ENCODE peak calls at places on chromosomes 3 and 15, in six cellular contexts. X is OCI-LY7, N is PC-3, K is hepatocyte, B is MM.1S, O is neural progenitor cell. J is an unnamed sample.
A peak's percentile ranks its signal among the peaks of the same experiment; 100 is the strongest.

GRCh38 chr15:48627260-48627969 is 18.1 kb downstream of the FBN1 start:
- DNase-seq in B (no peak), N (peak; percentile 40), K (no peak), X (no peak), O (peak; percentile 59), J (peak; percentile 11)

GRCh38 chr3:159914421-159914820 is 74.2 kb upstream of the IL12A start:
- DNase-seq in X (no peak), B (no peak), N (no peak), K (no peak), O (no peak), J (no peak)

GRCh38 chr3:53772562-53773329 is 73.5 kb downstream of the CHDH start:
- DNase-seq in X (no peak), K (no peak), O (no peak), B (no peak), N (no peak), J (no peak)

GRCh38 chr3:126353694-126354321 is 3.4 kb downstream of the KLF15 start:
- DNase-seq in O (no peak), K (no peak), B (peak; percentile 5), X (no peak), N (no peak), J (no peak)

GRCh38 chr3:79018671-79019136 is 749.1 kb downstream of the ROBO1 start:
- DNase-seq in B (peak; percentile 72), O (peak; percentile 77), N (peak; percentile 53), K (peak; percentile 70), X (no peak), J (peak; percentile 77)

GRCh38 chr15:61115679-61116078 is 113.4 kb downstream of the RORA start:
- DNase-seq in X (no peak), B (no peak), N (no peak), K (no peak), O (no peak), J (no peak)

GRCh38 chr3:114025451-114025850 is 30.9 kb downstream of the CCDC191 start:
- DNase-seq in K (no peak), N (no peak), O (no peak), X (no peak), B (no peak), J (no peak)

GRCh38 chr3:125168711-125169410 is 43.7 kb downstream of the SLC12A8 start:
- DNase-seq in O (no peak), B (no peak), X (no peak), N (no peak), K (no peak), J (no peak)

GRCh38 chr15:72865486-72865885 is 81.9 kb upstream of the ADPGK start:
- DNase-seq in N (no peak), O (peak; percentile 12), B (no peak), X (no peak), K (peak; percentile 35), J (no peak)

GRCh38 chr15:96687388-96688107 is 357.0 kb downstream of the NR2F2 start:
- DNase-seq in B (no peak), K (no peak), X (no peak), N (no peak), O (no peak), J (peak; percentile 36)

GRCh38 chr3:77254967-77255831 is 215.3 kb downstream of the ROBO2 start:
- DNase-seq in O (peak; percentile 80), X (peak; percentile 47), B (peak; percentile 57), K (peak; percentile 81), N (peak; percentile 80), J (peak; percentile 87)

GRCh38 chr3:146473726-146474125 is 4.4 kb upstream of the PLSCR2 start:
- DNase-seq in X (no peak), N (no peak), B (no peak), O (no peak), K (no peak), J (no peak)

GRCh38 chr3:141860086-141860669 is 16.3 kb upstream of the ATP1B3 start:
- DNase-seq in X (no peak), N (no peak), K (no peak), O (peak; percentile 42), B (no peak), J (no peak)

GRCh38 chr3:130779031-130779430 is 32.4 kb upstream of the PIK3R4 start:
- DNase-seq in X (no peak), B (no peak), K (no peak), O (no peak), N (no peak), J (no peak)

GRCh38 chr3:185646382-185647133 is 60.5 kb downstream of the SENP2 start:
- DNase-seq in K (no peak), B (no peak), N (no peak), X (no peak), O (peak; percentile 34), J (peak; percentile 39)

GRCh38 chr15:74962671-74963070 is 6.1 kb upstream of the RPP25 start:
- DNase-seq in K (no peak), O (no peak), B (no peak), N (no peak), X (no peak), J (no peak)

GRCh38 chr15:64895285-64896065 is 16.2 kb upstream of the ANKDD1A start:
- DNase-seq in N (no peak), X (peak; percentile 82), K (no peak), B (peak; percentile 90), O (no peak), J (no peak)

GRCh38 chr3:52090620-52091468 is 34.5 kb upstream of the DUSP7 start:
- DNase-seq in K (no peak), B (no peak), X (no peak), O (peak; percentile 44), N (no peak), J (peak; percentile 41)

GRCh38 chr3:1929788-1930414 is 168.8 kb upstream of the CNTN4 start:
- DNase-seq in N (no peak), K (no peak), B (no peak), O (no peak), X (no peak), J (no peak)

GRCh38 chr15:41001524-41001923 is 48.3 kb downstream of the CHAC1 start:
- DNase-seq in O (no peak), X (no peak), N (peak; percentile 70), B (no peak), K (peak; percentile 56), J (no peak)

GRCh38 chr3:188788621-188789081 is 383.1 kb upstream of the TPRG1 start:
- DNase-seq in N (peak; percentile 45), B (no peak), O (no peak), X (no peak), K (no peak), J (no peak)

GRCh38 chr3:37660782-37661181 is 200.9 kb upstream of the CTDSPL start:
- DNase-seq in K (no peak), O (no peak), N (no peak), B (no peak), X (no peak), J (no peak)

DNA sequence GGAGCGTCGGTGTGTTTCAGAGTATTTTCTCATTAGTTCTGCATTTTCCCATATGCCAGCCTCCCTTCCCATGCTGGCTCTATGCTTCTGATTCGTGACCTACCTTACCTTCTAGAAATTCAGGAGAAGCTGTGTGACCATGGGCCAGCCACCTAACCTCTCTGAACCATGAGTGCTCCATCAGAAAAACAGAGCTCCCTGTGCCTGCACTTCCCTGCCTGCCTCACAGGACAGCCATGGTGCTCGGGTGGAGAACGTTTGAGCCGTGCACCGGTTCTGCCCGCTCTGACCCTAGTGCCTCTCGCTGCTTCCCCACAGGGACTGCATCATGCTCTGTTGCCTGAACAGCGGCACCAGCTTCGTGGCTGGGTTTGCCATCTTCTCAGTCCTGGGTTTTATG is 74.5 kb upstream of the SLC6A1 start:
- DNase-seq in O (no peak), X (no peak), B (no peak), N (no peak), K (no peak), J (no peak)
- H3K27ac ChIP-seq in O (no peak overlapping the region), X (no peak overlapping the region), B (no peak overlapping the region), N (no peak overlapping the region), K (no peak overlapping the region), J (no peak overlapping the region)

GRCh38 chr3:24202071-24202470 is 257.0 kb downstream of the NR1D2 start:
- DNase-seq in N (no peak), K (no peak), O (no peak), X (no peak), B (no peak), J (no peak)
- TF ChIP-seq EZH2phosphoT487 in N (no peak), K (no peak), O (no peak), X (no peak), B (no peak), J (no peak)

GRCh38 chr3:178079966-178080365 is 456.3 kb upstream of the KCNMB2 start:
- DNase-seq in O (no peak), K (no peak), X (no peak), N (no peak), B (peak; percentile 70), J (no peak)

GRCh38 chr3:178078933-178079332 is 457.3 kb upstream of the KCNMB2 start:
- DNase-seq in O (no peak), X (no peak), B (no peak), K (no peak), N (no peak), J (peak; percentile 10)

GRCh38 chr3:178072931-178073330 is 463.3 kb upstream of the KCNMB2 start:
- DNase-seq in X (no peak), O (no peak), K (no peak), B (peak; percentile 46), N (no peak), J (no peak)

GRCh38 chr3:178072391-178072790 is 463.8 kb upstream of the KCNMB2 start:
- DNase-seq in X (no peak), K (no peak), O (no peak), B (no peak), N (no peak), J (no peak)

DNA sequence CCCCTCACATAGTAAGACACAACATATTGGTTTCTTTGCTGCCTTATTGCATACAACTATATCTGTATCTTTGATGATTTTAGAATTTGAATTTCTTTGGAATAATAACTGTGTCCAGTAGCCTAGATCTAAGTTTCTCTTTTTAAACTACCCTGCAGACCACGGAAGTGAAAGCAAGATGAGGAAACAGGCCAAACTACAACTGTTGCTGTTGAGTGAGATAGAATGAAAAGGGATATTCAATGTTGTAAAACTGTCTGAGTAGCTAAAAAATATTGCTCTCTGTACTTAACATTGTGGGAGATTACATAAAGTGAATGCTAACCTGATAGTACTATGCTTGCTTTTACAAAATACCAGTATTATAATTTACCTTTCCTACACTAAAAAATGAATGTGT is 459.5 kb upstream of the KCNMB2 start:
- DNase-seq in O (no peak), N (no peak), X (no peak), B (peak; percentile 60), K (no peak), J (no peak)
- H3K27ac ChIP-seq in O (no peak overlapping the region), N (no peak overlapping the region), X (no peak overlapping the region), B (peak overlapping the region; percentile 3), K (no peak overlapping the region), J (no peak overlapping the region)

DNA sequence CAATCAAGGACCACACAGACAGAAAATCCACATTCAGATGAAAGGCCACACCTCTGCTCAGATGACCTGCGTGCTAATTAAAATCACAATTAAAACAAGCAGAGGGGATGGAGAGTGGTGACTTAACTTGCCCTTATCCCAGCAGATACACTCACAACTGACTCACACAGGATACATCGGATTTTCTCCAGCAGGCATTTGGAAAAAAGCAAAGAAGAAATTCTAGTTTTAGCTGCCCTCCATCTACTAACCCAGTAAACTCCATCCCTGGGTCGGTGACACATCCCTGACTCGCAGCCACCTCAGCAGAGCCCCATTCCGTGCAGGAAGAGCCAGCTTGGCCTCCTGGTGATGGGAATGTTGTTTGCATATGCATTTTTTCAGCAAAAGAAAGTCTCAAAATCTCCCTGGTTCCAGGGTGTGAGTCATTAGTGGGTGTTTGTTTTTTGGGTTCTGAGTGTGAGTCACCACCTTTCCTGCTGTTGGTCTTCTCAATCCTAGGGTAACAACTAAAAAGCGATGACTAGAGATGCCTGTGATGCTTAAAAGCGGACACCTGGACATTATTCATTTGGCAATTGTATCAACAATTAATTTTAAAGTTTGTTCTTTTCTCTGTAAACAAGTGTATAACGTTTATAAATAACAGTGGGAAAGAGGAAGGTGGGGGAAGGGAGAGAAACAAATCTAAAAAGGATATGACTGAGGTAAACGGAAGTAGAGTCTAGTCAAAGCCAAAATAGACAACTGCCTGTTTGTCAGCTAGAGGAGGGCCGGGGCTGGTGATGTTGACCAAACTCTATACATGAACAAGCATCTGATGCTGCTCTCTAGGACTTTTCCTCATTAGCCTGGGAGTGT is 49.8 kb upstream of the SLC4A7 start:
- DNase-seq in N (peak; percentile 99), K (peak; percentile 80), B (no peak), O (peak; percentile 53), X (peak; percentile 1), J (peak; percentile 96)
- TF ChIP-seq EZH2phosphoT487 in N (no peak), K (no peak), B (no peak), O (no peak), X (no peak), J (no peak)

J was measured in GM23338.